ENCODE peak calls at places on chromosomes 11 and 22, in nine cellular contexts. Z, V, F, G, N, D, I, P and E are unnamed samples.

GRCh38 chr11:65432133-65432650 is 9.6 kb downstream of the NEAT1 start:
- DNase-seq in Z (no peak), V (peak), F (no peak), G (no peak), N (no peak), D (no peak), I (no peak), P (no peak), E (no peak)

GRCh38 chr11:47899801-47900200 is 51.7 kb upstream of the NUP160 start:
- DNase-seq in Z (no peak), V (no peak), F (no peak), G (no peak), N (no peak), D (no peak), I (no peak), P (no peak), E (no peak)

GRCh38 chr11:73759520-73760065 is 1.3 kb downstream of the RAB6A start:
- DNase-seq in Z (no peak), V (peak), F (no peak), G (peak), N (no peak), D (peak), I (no peak), P (no peak), E (no peak)

GRCh38 chr11:124543145-124543544 is 309 bp downstream of the OR8B12 start:
- DNase-seq in Z (no peak), V (no peak), F (no peak), G (no peak), N (no peak), D (no peak), I (no peak), P (no peak), E (no peak)

GRCh38 chr11:72705442-72706365 is 31.5 kb upstream of the PDE2A start:
- DNase-seq in Z (no peak), V (no peak), F (no peak), G (peak), N (no peak), D (no peak), I (no peak), P (no peak), E (peak)

GRCh38 chr22:45910928-45911467 is 66.0 kb downstream of the WNT7B start:
- DNase-seq in Z (no peak), V (no peak), F (no peak), G (no peak), N (no peak), D (no peak), I (no peak), P (no peak), E (no peak)

GRCh38 chr11:69417211-69418085 is 64.0 kb upstream of the LINC01488 start:
- DNase-seq in Z (no peak), V (no peak), F (no peak), G (no peak), N (no peak), D (no peak), I (no peak), P (no peak), E (no peak)

GRCh38 chr11:76660533-76661305 is 9.8 kb downstream of the LRRC32 start:
- DNase-seq in Z (no peak), V (no peak), F (no peak), G (no peak), N (no peak), D (no peak), I (no peak), P (no peak), E (no peak)

GRCh38 chr22:26394787-26395186 is 34.3 kb upstream of the ASPHD2 start:
- DNase-seq in Z (no peak), V (no peak), F (no peak), G (peak), N (no peak), D (no peak), I (no peak), P (no peak), E (no peak)

GRCh38 chr11:117490019-117490679 is 162.5 kb downstream of the CEP164 start:
- DNase-seq in Z (no peak), V (no peak), F (no peak), G (peak), N (no peak), D (no peak), I (no peak), P (no peak), E (no peak)

GRCh38 chr11:11577932-11578331 is 43.9 kb downstream of the GALNT18 start:
- DNase-seq in Z (no peak), V (no peak), F (no peak), G (no peak), N (no peak), D (no peak), I (no peak), P (no peak), E (no peak)

GRCh38 chr11:104164028-104164520 is at the start of gene PDGFD:
- DNase-seq in Z (peak), V (peak), F (peak), G (peak), N (peak), D (peak), I (peak), P (peak), E (peak)

GRCh38 chr11:33552756-33553155 is 147.9 kb downstream of the C11orf91 start:
- DNase-seq in Z (no peak), V (peak), F (no peak), G (no peak), N (no peak), D (no peak), I (no peak), P (no peak), E (no peak)

GRCh38 chr11:76552987-76553386 is 108.2 kb downstream of the EMSY start:
- DNase-seq in Z (no peak), V (no peak), F (no peak), G (no peak), N (no peak), D (no peak), I (no peak), P (no peak), E (no peak)

GRCh38 chr11:31815743-31816466 is 4.8 kb upstream of the PAX6 start:
- DNase-seq in Z (no peak), V (no peak), F (no peak), G (no peak), N (no peak), D (no peak), I (no peak), P (no peak), E (peak)

GRCh38 chr11:134949716-134950115 is 537.7 kb upstream of the B3GAT1 start:
- DNase-seq in Z (no peak), V (peak), F (no peak), G (no peak), N (no peak), D (no peak), I (no peak), P (no peak), E (no peak)

GRCh38 chr11:67457453-67457852 is 2.3 kb downstream of the CABP4 start:
- DNase-seq in Z (no peak), V (no peak), F (no peak), G (no peak), N (no peak), D (no peak), I (no peak), P (no peak), E (no peak)

GRCh38 chr11:9570313-9570712 is 3.2 kb upstream of the WEE1 start:
- DNase-seq in Z (no peak), V (no peak), F (no peak), G (no peak), N (no peak), D (no peak), I (no peak), P (no peak), E (no peak)

GRCh38 chr11:34460335-34460734 is 21.6 kb downstream of the CAT start:
- DNase-seq in Z (no peak), V (no peak), F (no peak), G (no peak), N (no peak), D (no peak), I (no peak), P (no peak), E (no peak)

GRCh38 chr22:45006101-45006872 is 3.5 kb downstream of the PHF21B start:
- DNase-seq in Z (no peak), V (no peak), F (no peak), G (peak), N (no peak), D (no peak), I (no peak), P (no peak), E (no peak)

GRCh38 chr11:88275636-88276035 is 61.9 kb downstream of the CTSC start:
- DNase-seq in Z (no peak), V (no peak), F (no peak), G (no peak), N (no peak), D (no peak), I (no peak), P (no peak), E (no peak)

GRCh38 chr11:9264381-9265210 is 554 bp downstream of the DENND5A start:
- DNase-seq in Z (peak), V (peak), F (peak), G (peak), N (peak), D (peak), I (peak), P (peak), E (peak)

GRCh38 chr22:19879651-19879995 is 24.9 kb upstream of the GNB1L start:
- DNase-seq in Z (peak), V (no peak), F (peak), G (no peak), N (no peak), D (no peak), I (no peak), P (no peak), E (no peak)

GRCh38 chr11:8256271-8257002 is 7.2 kb downstream of the LMO1 start:
- DNase-seq in Z (no peak), V (no peak), F (no peak), G (no peak), N (no peak), D (no peak), I (no peak), P (no peak), E (peak)

GRCh38 chr11:115398333-115398732 is 105.9 kb downstream of the CADM1 start:
- DNase-seq in Z (no peak), V (peak), F (no peak), G (no peak), N (no peak), D (no peak), I (no peak), P (no peak), E (no peak)

GRCh38 chr11:67318239-67318555 is 14.9 kb downstream of the SSH3 start:
- DNase-seq in Z (no peak), V (no peak), F (no peak), G (no peak), N (peak), D (peak), I (no peak), P (no peak), E (no peak)

GRCh38 chr22:36470162-36470993 is 11.1 kb downstream of the TXN2 start:
- DNase-seq in Z (peak), V (peak), F (peak), G (peak), N (peak), D (peak), I (peak), P (peak), E (no peak)

GRCh38 chr22:39528080-39528661 is 4.4 kb downstream of the RPS19BP1 start:
- DNase-seq in Z (no peak), V (no peak), F (no peak), G (no peak), N (no peak), D (no peak), I (no peak), P (no peak), E (no peak)

GRCh38 chr11:75557649-75558494 is 4.2 kb upstream of the SERPINH1 start:
- DNase-seq in Z (peak), V (peak), F (no peak), G (no peak), N (no peak), D (no peak), I (no peak), P (peak), E (peak)

GRCh38 chr11:103806130-103806900 is 230.1 kb upstream of the DDI1 start:
- DNase-seq in Z (no peak), V (peak), F (no peak), G (no peak), N (no peak), D (no peak), I (no peak), P (no peak), E (no peak)

GRCh38 chr11:8219257-8220021 is 44.2 kb downstream of the LMO1 start:
- DNase-seq in Z (no peak), V (peak), F (peak), G (peak), N (peak), D (peak), I (no peak), P (no peak), E (no peak)

DNA sequence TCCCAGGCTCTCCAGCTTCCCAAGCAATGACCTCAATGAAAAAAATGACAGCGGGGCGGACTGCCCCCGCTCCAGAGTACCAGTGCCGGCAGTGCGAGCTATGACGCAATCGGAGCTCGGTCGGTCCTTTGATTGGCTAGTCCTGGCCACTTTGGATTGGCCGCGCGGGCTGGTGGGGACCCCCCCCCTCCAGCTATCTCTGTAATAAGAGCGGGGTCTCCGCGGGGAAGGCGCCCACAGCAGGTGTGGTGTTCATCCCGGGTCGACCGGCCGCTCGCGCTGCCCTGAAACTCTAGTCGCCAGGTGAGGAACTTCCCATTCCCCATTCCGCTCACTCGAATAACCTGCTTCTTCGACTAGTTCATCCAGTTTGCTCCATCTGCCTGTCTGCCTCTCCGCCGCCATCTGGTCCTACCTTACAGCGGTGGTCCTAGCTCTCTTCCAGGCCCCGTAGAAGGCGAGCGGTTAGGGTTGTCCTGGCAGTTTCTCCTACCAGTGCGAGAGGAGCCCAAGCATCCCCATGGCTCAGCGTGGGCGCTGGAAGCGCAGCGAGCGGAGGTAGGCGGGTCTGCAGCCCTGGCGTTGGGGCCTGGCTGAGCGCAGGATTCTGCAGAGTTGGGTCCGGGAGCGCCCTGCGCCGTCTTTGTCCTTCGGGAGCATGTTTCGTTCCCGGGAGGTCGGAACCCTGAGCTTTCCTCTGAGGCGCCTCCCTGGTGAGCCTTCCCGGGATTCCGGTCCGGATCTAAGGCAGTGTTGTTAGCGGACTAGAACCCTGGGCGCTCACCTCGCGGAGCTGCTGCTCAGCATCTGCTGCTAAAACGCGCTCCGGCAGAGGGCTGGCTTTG is at the start of gene CALCB:
- DNase-seq in Z (no peak), V (peak), F (no peak), G (peak), N (no peak), D (peak), I (no peak), P (no peak), E (peak)
- H3K27ac ChIP-seq in Z (no peak), V (no peak), F (no peak), G (no peak), N (no peak), D (no peak), I (no peak), P (no peak), E (no peak)

GRCh38 chr22:28505416-28506156 is 174.1 kb downstream of the TTC28 start:
- DNase-seq in Z (peak), V (no peak), F (no peak), G (no peak), N (no peak), D (no peak), I (no peak), P (no peak), E (no peak)

DNA sequence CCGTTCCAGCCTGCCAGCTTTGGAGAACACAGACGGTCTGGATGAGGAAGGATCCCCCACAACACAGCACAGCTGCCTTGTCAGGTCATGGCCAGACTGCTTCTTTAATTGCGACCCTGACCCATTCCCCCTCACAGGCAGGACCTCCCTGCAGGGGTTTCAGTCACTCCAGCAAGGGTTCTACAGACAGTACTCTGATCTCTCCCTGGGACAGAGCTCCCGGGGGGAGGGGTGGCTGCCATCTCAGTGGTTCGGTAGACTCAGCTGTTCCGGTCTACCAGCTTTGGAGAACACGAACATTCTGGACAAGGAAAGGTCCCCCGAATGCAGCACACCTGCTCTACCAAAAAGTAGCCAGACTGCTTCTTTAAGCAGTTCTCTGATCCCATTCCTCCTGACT is 173.4 kb downstream of the TTC28 start:
- DNase-seq in Z (no peak), V (no peak), F (no peak), G (no peak), N (no peak), D (no peak), I (no peak), P (no peak), E (no peak)
- H3K27ac ChIP-seq in Z (no peak), V (no peak), F (no peak), G (no peak), N (no peak), D (no peak), I (no peak), P (no peak), E (no peak)

GRCh38 chr11:79366218-79366617 is 74.6 kb downstream of the TENM4 start:
- DNase-seq in Z (no peak), V (no peak), F (no peak), G (no peak), N (no peak), D (no peak), I (no peak), P (no peak), E (no peak)

GRCh38 chr11:79362821-79363220 is 78.0 kb downstream of the TENM4 start:
- DNase-seq in Z (no peak), V (no peak), F (no peak), G (no peak), N (no peak), D (peak), I (no peak), P (no peak), E (no peak)

GRCh38 chr11:79363861-79364378 is 76.9 kb downstream of the TENM4 start:
- DNase-seq in Z (no peak), V (no peak), F (no peak), G (no peak), N (no peak), D (peak), I (no peak), P (no peak), E (no peak)

GRCh38 chr11:79363261-79363660 is 77.6 kb downstream of the TENM4 start:
- DNase-seq in Z (no peak), V (no peak), F (no peak), G (no peak), N (no peak), D (peak), I (no peak), P (no peak), E (no peak)

DNA sequence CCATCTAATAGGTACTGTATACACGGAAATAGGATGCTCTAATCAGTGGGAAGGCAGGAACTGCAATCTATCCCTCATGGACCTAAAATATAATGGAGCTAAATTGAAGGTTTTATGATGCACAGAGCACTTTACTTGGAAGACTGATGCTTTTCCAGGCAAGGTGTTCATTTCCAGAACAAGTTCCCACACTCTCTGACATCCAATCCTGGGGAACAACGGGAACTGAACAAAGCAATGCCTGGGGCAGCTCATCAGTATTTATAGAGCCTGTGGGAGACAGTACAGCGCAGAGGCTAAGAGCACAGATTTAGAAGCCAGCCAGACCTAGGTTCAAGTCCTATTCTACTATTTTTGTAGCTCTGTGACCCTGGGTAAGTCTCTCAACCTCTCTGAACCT is 78.5 kb downstream of the TENM4 start:
- DNase-seq in Z (no peak), V (no peak), F (no peak), G (no peak), N (no peak), D (no peak), I (no peak), P (no peak), E (no peak)
- H3K27ac ChIP-seq in Z (no peak), V (no peak), F (no peak), G (no peak), N (no peak), D (no peak), I (no peak), P (no peak), E (no peak)

DNA sequence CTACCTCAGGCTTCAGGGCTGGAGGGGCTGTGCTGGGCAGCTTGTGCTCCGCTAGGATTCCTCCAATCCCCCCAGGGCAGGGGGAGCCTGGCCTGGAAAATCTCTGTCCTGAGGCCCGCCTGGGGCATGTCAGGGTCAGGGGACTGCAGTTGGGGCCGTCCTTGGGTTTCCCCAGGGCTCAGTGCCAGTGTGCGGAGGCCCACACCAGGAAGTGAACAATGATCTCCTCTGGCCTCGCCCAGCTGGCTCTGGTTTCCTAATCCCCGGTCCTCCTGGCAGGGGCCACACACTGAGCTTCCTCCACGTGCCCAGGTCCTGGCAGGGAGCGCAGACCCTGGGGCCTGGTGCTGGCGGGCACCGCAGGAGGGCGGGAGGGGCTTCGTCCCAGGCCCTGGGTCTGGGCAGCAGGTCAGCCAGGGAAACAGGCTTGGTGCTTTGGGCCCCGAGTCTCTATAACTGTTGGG is 1.4 kb upstream of the MUC2 start:
- DNase-seq in Z (peak), V (peak), F (peak), G (no peak), N (peak), D (peak), I (no peak), P (peak), E (peak)
- H3K27ac ChIP-seq in Z (no peak), V (no peak), F (no peak), G (no peak), N (peak), D (peak), I (no peak), P (no peak), E (no peak)

GRCh38 chr11:123197711-123198110 is 2.7 kb upstream of the CLMP start:
- DNase-seq in Z (no peak), V (peak), F (no peak), G (no peak), N (no peak), D (peak), I (no peak), P (no peak), E (no peak)
- H3K27ac ChIP-seq in Z (no peak), V (peak), F (no peak), G (no peak), N (no peak), D (peak), I (no peak), P (no peak), E (no peak)

GRCh38 chr11:78958444-78958843 is 383.8 kb upstream of the NARS2 start:
- DNase-seq in Z (no peak), V (no peak), F (no peak), G (no peak), N (no peak), D (no peak), I (no peak), P (no peak), E (no peak)

GRCh38 chr11:78961938-78962701 is 387.5 kb upstream of the NARS2 start:
- DNase-seq in Z (no peak), V (peak), F (no peak), G (peak), N (no peak), D (no peak), I (no peak), P (no peak), E (no peak)

GRCh38 chr11:78957481-78958245 is 383.0 kb upstream of the NARS2 start:
- DNase-seq in Z (no peak), V (peak), F (no peak), G (no peak), N (no peak), D (peak), I (no peak), P (no peak), E (no peak)

GRCh38 chr11:78961186-78961782 is 386.6 kb upstream of the NARS2 start:
- DNase-seq in Z (no peak), V (peak), F (peak), G (peak), N (peak), D (peak), I (no peak), P (peak), E (peak)
- H3K27ac ChIP-seq in Z (no peak), V (no peak), F (no peak), G (no peak), N (no peak), D (no peak), I (no peak), P (no peak), E (no peak)

GRCh38 chr22:38202437-38203089 is 769 bp downstream of the MAFF start:
- DNase-seq in Z (peak), V (peak), F (peak), G (peak), N (peak), D (peak), I (peak), P (peak), E (peak)
- H3K27ac ChIP-seq in Z (peak), V (peak), F (peak), G (peak), N (peak), D (peak), I (peak), P (peak), E (peak)